ENCODE peak calls at places on chromosomes 3 and 15, in nine cellular contexts. U is testis, C is heart left ventricle, S is esophagus squamous epithelium, K is uterus, Z is breast epithelium, B is HCT116, Q is prostate gland, J is ovary. A is an unnamed sample.

GRCh38 chr3:126126811-126127431 is 43.0 kb upstream of the SLC41A3 start:
- DNase-seq in U (no peak), C (no peak), S (no peak), K (peak; percentile 11), Z (peak; percentile 37), B (no peak), Q (no peak), J (peak; percentile 14), A (peak; percentile 13)

GRCh38 chr15:78914027-78914764 is 30.6 kb downstream of the CTSH start:
- DNase-seq in U (peak; percentile 81), C (no peak), S (no peak), K (peak; percentile 77), Z (no peak), B (no peak), Q (peak; percentile 57), J (peak; percentile 65), A (no peak)

GRCh38 chr3:36704280-36704679 is 60.1 kb downstream of the DCLK3 start:
- DNase-seq in U (no peak), C (no peak), S (no peak), K (no peak), Z (no peak), B (no peak), Q (no peak), J (no peak), A (no peak)

GRCh38 chr3:14511971-14512943 is 27.9 kb downstream of the GRIP2 start:
- DNase-seq in U (no peak), C (no peak), S (no peak), K (peak; percentile 10), Z (peak; percentile 24), B (no peak), Q (no peak), J (peak; percentile 16), A (no peak)

GRCh38 chr15:34282384-34282783 is 55.2 kb downstream of the SLC12A6 start:
- DNase-seq in U (no peak), C (no peak), S (no peak), K (no peak), Z (no peak), B (no peak), Q (no peak), J (no peak), A (no peak)

GRCh38 chr3:136343446-136343845 is 93.3 kb downstream of the PCCB start:
- DNase-seq in U (no peak), C (no peak), S (no peak), K (no peak), Z (no peak), B (no peak), Q (no peak), J (no peak), A (no peak)

GRCh38 chr3:124707667-124708066 is 22.6 kb upstream of the UMPS start:
- DNase-seq in U (no peak), C (no peak), S (no peak), K (no peak), Z (no peak), B (no peak), Q (no peak), J (no peak), A (no peak)

GRCh38 chr3:152071924-152072323 is 196.8 kb upstream of the MBNL1 start:
- DNase-seq in U (peak; percentile 16), C (no peak), S (no peak), K (no peak), Z (no peak), B (peak; percentile 1), Q (no peak), J (no peak), A (no peak)

GRCh38 chr15:60116456-60117089 is 112.5 kb downstream of the FOXB1 start:
- DNase-seq in U (no peak), C (no peak), S (no peak), K (no peak), Z (no peak), B (no peak), Q (no peak), J (no peak), A (no peak)

GRCh38 chr3:140216249-140216648 is 281.3 kb downstream of the CLSTN2 start:
- DNase-seq in U (no peak), C (no peak), S (no peak), K (no peak), Z (no peak), B (no peak), Q (no peak), J (no peak), A (no peak)

GRCh38 chr15:58864602-58865419 is 68.7 kb downstream of the SLTM start:
- DNase-seq in U (peak; percentile 93), C (peak; percentile 62), S (no peak), K (peak; percentile 35), Z (no peak), B (no peak), Q (peak; percentile 3), J (peak; percentile 58), A (peak; percentile 66)

GRCh38 chr3:179615458-179616173 is 11.0 kb downstream of the NDUFB5 start:
- DNase-seq in U (no peak), C (no peak), S (no peak), K (no peak), Z (no peak), B (no peak), Q (no peak), J (no peak), A (no peak)

GRCh38 chr3:193970773-193971206 is 165.2 kb upstream of the HES1 start:
- DNase-seq in U (no peak), C (no peak), S (no peak), K (no peak), Z (no peak), B (no peak), Q (no peak), J (no peak), A (no peak)

GRCh38 chr3:30750967-30751366 is 143.5 kb downstream of the GADL1 start:
- DNase-seq in U (peak; percentile 56), C (no peak), S (no peak), K (no peak), Z (no peak), B (no peak), Q (no peak), J (no peak), A (no peak)

GRCh38 chr15:79595271-79595670 is 163.1 kb downstream of the MINAR1 start:
- DNase-seq in U (no peak), C (no peak), S (no peak), K (no peak), Z (no peak), B (no peak), Q (no peak), J (no peak), A (no peak)

GRCh38 chr3:71168961-71169411 is 414.5 kb downstream of the FOXP1 start:
- DNase-seq in U (no peak), C (no peak), S (no peak), K (no peak), Z (no peak), B (no peak), Q (no peak), J (no peak), A (no peak)

GRCh38 chr3:38497026-38497425 is 886 bp downstream of the EXOG start:
- DNase-seq in U (no peak), C (no peak), S (no peak), K (no peak), Z (no peak), B (no peak), Q (no peak), J (no peak), A (no peak)

GRCh38 chr3:45943207-45943846 is at the start of gene CXCR6:
- DNase-seq in U (no peak), C (no peak), S (no peak), K (no peak), Z (no peak), B (no peak), Q (no peak), J (no peak), A (no peak)

GRCh38 chr3:46669191-46669999 is 24.1 kb downstream of the ALS2CL start:
- DNase-seq in U (no peak), C (peak; percentile 24), S (no peak), K (no peak), Z (peak; percentile 45), B (no peak), Q (no peak), J (peak; percentile 3), A (peak; percentile 8)

GRCh38 chr15:69232144-69232543 is 66.6 kb upstream of the PAQR5 start:
- DNase-seq in U (no peak), C (no peak), S (no peak), K (no peak), Z (no peak), B (no peak), Q (no peak), J (no peak), A (no peak)

DNA sequence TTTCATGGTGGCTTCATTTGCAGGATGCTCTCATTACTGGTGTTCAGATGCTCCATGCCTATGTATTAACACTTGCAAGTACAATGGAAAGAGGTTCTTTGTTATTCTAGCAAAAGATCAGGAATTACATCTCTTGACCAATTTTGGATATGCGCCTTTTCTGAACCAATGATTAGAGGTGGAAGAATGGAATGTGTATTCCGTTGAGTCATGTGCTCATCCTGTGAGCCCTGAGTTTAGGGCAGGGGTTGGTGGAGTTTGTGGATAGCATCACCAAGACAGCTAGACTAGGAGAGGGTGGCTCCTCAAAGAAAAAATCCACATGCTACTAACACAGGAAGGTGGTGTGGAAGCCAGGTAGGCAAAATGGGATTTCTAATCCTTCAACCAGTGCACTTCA is 80.7 kb upstream of the SLC25A26 start:
- DNase-seq in U (no peak), C (no peak), S (no peak), K (no peak), Z (no peak), B (no peak), Q (no peak), J (no peak), A (no peak)
- TF ChIP-seq CTCF in U (no peak), C (no peak), S (no peak), K (no peak), Z (no peak), B (no peak), Q (no peak), J (no peak), A (no peak)

GRCh38 chr3:22617372-22617771 is 585.8 kb upstream of the UBE2E2 start:
- DNase-seq in U (no peak), C (no peak), S (no peak), K (no peak), Z (no peak), B (no peak), Q (no peak), J (no peak), A (no peak)
- TF ChIP-seq POLR2A in U (no peak), C (no peak), S (no peak), K (no peak), Z (no peak), B (no peak), Q (no peak), J (no peak), A (no peak)

GRCh38 chr3:23655749-23656148 is 150.0 kb upstream of the UBE2E1 start:
- DNase-seq in U (no peak), C (no peak), S (no peak), K (no peak), Z (no peak), B (no peak), Q (no peak), J (no peak), A (no peak)
- TF ChIP-seq CTCF in U (no peak), C (no peak), S (no peak), K (no peak), Z (no peak), B (no peak), Q (no peak), J (no peak), A (no peak)

DNA sequence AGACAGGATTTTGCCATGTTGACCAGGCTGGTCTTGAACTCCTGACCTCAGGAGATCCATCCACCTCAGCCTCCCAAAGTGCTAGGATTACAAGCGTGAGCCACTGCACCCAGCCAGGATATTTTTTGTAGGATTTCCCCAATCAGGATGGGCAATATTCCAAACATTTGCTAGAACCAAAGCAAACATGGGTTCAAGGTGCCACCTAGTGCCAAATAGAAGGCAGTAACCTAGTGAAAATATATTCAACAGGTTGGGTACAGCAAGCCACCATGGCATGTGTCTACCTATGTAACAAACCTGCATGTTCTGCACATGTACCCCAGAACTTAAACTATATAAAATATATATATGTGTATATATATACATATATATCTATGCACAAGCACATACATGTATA is 185.9 kb upstream of the CADM2 start:
- DNase-seq in U (no peak), C (no peak), S (no peak), K (no peak), Z (no peak), B (no peak), Q (no peak), J (no peak), A (no peak)
- TF ChIP-seq POLR2A in U (no peak), C (no peak), S (no peak), K (no peak), Z (no peak), B (no peak), Q (no peak), J (no peak), A (no peak)

A was measured in right lobe of liver.